ENCODE peak calls at places on chromosomes 11 and 22, in five cellular contexts. One of them, this sample, is unnamed.

GRCh38 chr11:102849319-102849718 is 5.9 kb upstream of the MMP3 start:
- DNase-seq in heart left ventricle: no peak
- DNase-seq in sigmoid colon: no peak
- DNase-seq in neural progenitor cell: no peak
- DNase-seq in progenitor cell of endocrine pancreas: no peak
- DNase-seq in this sample: peak

GRCh38 chr11:78417888-78418583 is 416 bp upstream of the GAB2 start:
- DNase-seq in heart left ventricle: peak
- DNase-seq in sigmoid colon: peak
- DNase-seq in neural progenitor cell: peak
- DNase-seq in progenitor cell of endocrine pancreas: peak
- DNase-seq in this sample: peak

GRCh38 chr22:36439481-36440271 is 41.8 kb downstream of the TXN2 start:
- DNase-seq in heart left ventricle: peak
- DNase-seq in sigmoid colon: peak
- DNase-seq in neural progenitor cell: no peak
- DNase-seq in progenitor cell of endocrine pancreas: no peak
- DNase-seq in this sample: peak

GRCh38 chr11:67544591-67545242 is 21.5 kb upstream of the CABP2 start:
- DNase-seq in heart left ventricle: no peak
- DNase-seq in sigmoid colon: no peak
- DNase-seq in neural progenitor cell: no peak
- DNase-seq in progenitor cell of endocrine pancreas: no peak
- DNase-seq in this sample: no peak

GRCh38 chr11:134535029-134536025 is 123.3 kb upstream of the B3GAT1 start:
- DNase-seq in heart left ventricle: no peak
- DNase-seq in sigmoid colon: peak
- DNase-seq in neural progenitor cell: no peak
- DNase-seq in progenitor cell of endocrine pancreas: no peak
- DNase-seq in this sample: no peak

GRCh38 chr22:19610518-19611253 is 86.5 kb upstream of the CLDN5 start:
- DNase-seq in heart left ventricle: no peak
- DNase-seq in sigmoid colon: no peak
- DNase-seq in neural progenitor cell: no peak
- DNase-seq in progenitor cell of endocrine pancreas: no peak
- DNase-seq in this sample: no peak

GRCh38 chr11:79498681-79499080 is 57.9 kb upstream of the TENM4 start:
- DNase-seq in heart left ventricle: no peak
- DNase-seq in sigmoid colon: no peak
- DNase-seq in neural progenitor cell: no peak
- DNase-seq in progenitor cell of endocrine pancreas: no peak
- DNase-seq in this sample: no peak

GRCh38 chr11:18071098-18071705 is 25.1 kb upstream of the TPH1 start:
- DNase-seq in heart left ventricle: no peak
- DNase-seq in sigmoid colon: no peak
- DNase-seq in neural progenitor cell: no peak
- DNase-seq in progenitor cell of endocrine pancreas: no peak
- DNase-seq in this sample: no peak

DNA sequence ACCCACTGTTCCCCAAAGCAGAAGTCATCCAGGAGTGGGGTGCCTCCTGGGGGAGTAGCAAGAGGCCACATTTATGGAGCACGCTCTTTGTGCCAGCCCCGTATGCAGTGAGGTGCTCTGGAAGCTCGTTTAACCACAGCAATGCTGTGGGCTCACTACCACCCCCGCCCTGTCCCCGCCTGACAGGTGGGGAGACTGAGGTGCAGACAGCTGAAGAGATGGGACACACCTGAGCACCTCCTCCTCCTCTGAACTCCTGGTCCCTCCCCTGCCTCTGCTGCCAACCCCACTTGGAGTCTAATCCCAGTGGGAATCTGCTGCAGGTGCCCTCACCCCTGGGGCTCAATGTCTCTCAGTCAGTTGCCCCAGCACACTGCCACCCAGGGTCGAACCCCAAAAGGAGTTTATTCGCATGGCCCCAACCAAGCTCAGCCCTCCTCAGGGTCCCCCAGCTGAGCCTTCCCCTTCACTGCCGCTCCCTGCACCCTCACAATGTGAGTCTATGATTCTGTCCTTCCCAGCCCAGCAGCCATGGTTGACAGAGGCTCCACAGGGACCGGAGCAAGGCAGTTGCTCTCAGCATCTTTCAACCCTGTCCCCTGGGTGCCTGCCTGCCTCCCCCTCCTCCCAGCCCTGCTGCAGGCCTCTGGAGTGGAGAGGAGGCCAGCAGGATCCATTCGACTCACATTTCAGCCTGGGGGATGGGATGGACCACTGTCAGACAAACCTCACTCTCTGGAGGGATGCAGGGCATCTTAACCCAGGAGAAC is 13.3 kb upstream of the BCR start:
- DNase-seq in heart left ventricle: no peak
- DNase-seq in sigmoid colon: no peak
- DNase-seq in neural progenitor cell: peak
- DNase-seq in progenitor cell of endocrine pancreas: no peak
- DNase-seq in this sample: no peak
- TF ChIP-seq CTCF in heart left ventricle: no peak
- TF ChIP-seq CTCF in sigmoid colon: no peak
- TF ChIP-seq CTCF in neural progenitor cell: no peak
- TF ChIP-seq CTCF in progenitor cell of endocrine pancreas: no peak
- TF ChIP-seq CTCF in this sample: no peak

GRCh38 chr11:70270877-70271634 is 566 bp downstream of the PPFIA1 start:
- DNase-seq in heart left ventricle: peak
- DNase-seq in sigmoid colon: peak
- DNase-seq in neural progenitor cell: peak
- DNase-seq in progenitor cell of endocrine pancreas: peak
- DNase-seq in this sample: peak
- TF ChIP-seq CTCF in heart left ventricle: no peak
- TF ChIP-seq CTCF in sigmoid colon: no peak
- TF ChIP-seq CTCF in neural progenitor cell: peak
- TF ChIP-seq CTCF in progenitor cell of endocrine pancreas: peak
- TF ChIP-seq CTCF in this sample: no peak

GRCh38 chr11:13606701-13607100 is 61.8 kb upstream of the FAR1 start:
- DNase-seq in heart left ventricle: no peak
- DNase-seq in sigmoid colon: no peak
- DNase-seq in neural progenitor cell: no peak
- DNase-seq in progenitor cell of endocrine pancreas: no peak
- DNase-seq in this sample: no peak
- TF ChIP-seq CTCF in heart left ventricle: no peak
- TF ChIP-seq CTCF in sigmoid colon: no peak
- TF ChIP-seq CTCF in neural progenitor cell: no peak
- TF ChIP-seq CTCF in progenitor cell of endocrine pancreas: no peak
- TF ChIP-seq CTCF in this sample: no peak

GRCh38 chr22:17893900-17894299 is 119.6 kb upstream of the BID start:
- DNase-seq in heart left ventricle: no peak
- DNase-seq in sigmoid colon: no peak
- DNase-seq in neural progenitor cell: no peak
- DNase-seq in progenitor cell of endocrine pancreas: no peak
- DNase-seq in this sample: no peak

GRCh38 chr22:17898375-17898774 is 124.1 kb upstream of the BID start:
- DNase-seq in heart left ventricle: no peak
- DNase-seq in sigmoid colon: no peak
- DNase-seq in neural progenitor cell: no peak
- DNase-seq in progenitor cell of endocrine pancreas: no peak
- DNase-seq in this sample: no peak

GRCh38 chr22:17897864-17898263 is 123.6 kb upstream of the BID start:
- DNase-seq in heart left ventricle: no peak
- DNase-seq in sigmoid colon: no peak
- DNase-seq in neural progenitor cell: no peak
- DNase-seq in progenitor cell of endocrine pancreas: no peak
- DNase-seq in this sample: no peak

GRCh38 chr22:17897411-17897810 is 123.1 kb upstream of the BID start:
- DNase-seq in heart left ventricle: no peak
- DNase-seq in sigmoid colon: no peak
- DNase-seq in neural progenitor cell: no peak
- DNase-seq in progenitor cell of endocrine pancreas: no peak
- DNase-seq in this sample: no peak

DNA sequence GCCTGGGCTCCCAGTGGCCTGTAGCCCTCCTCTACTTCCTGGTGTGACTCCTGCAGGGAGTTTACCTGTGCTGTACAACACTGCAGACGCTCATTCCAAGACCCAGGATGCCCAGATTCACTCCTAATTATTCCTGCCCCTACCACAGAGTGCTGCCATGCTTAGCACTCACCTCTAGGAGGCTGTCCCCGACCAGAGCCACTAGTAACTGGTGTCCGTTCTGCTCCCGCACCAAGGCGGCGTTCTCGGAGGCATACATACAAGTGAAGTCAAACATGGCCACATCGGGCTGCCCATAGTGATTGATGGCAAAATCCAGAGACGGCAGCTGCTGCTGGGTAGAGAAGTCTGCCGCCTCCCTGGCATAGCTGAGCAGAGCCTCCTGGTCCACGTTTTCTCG is 122.3 kb upstream of the BID start:
- DNase-seq in heart left ventricle: peak
- DNase-seq in sigmoid colon: peak
- DNase-seq in neural progenitor cell: peak
- DNase-seq in progenitor cell of endocrine pancreas: peak
- DNase-seq in this sample: no peak
- TF ChIP-seq CTCF in heart left ventricle: peak
- TF ChIP-seq CTCF in sigmoid colon: peak
- TF ChIP-seq CTCF in neural progenitor cell: peak
- TF ChIP-seq CTCF in progenitor cell of endocrine pancreas: peak
- TF ChIP-seq CTCF in this sample: peak

DNA sequence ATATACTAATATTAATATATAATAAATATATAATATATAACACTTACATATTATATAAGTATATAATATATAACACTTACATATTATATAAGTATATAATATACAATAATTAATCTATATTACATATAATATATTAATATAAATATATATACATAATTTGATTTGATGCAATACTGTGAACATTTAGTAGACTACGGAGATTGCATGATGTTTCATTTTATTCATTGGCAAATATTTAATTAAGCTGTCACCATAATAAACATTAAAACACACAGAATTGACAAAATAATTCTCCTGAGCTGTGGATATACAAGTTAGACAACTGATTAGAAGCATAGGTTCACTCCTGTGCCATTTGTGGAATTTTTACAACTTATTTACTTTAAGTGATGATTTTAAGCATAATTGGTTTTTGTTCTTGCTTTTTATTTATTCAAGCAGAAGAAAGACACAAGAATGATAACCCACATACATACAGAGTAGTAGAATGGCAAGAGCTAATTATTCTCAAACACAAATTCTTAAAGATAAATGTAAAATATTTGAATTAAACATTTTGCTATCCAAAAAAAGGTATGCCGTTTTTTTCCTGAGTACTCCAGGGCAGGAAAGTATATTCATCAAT is 65.8 kb upstream of the TOP3B start:
- DNase-seq in heart left ventricle: no peak
- DNase-seq in sigmoid colon: no peak
- DNase-seq in neural progenitor cell: no peak
- DNase-seq in progenitor cell of endocrine pancreas: no peak
- DNase-seq in this sample: no peak
- TF ChIP-seq CTCF in heart left ventricle: no peak
- TF ChIP-seq CTCF in sigmoid colon: no peak
- TF ChIP-seq CTCF in neural progenitor cell: no peak
- TF ChIP-seq CTCF in progenitor cell of endocrine pancreas: no peak
- TF ChIP-seq CTCF in this sample: no peak

GRCh38 chr11:118353084-118353710 is 6.2 kb upstream of the UBE4A start:
- DNase-seq in heart left ventricle: no peak
- DNase-seq in sigmoid colon: no peak
- DNase-seq in neural progenitor cell: no peak
- DNase-seq in progenitor cell of endocrine pancreas: no peak
- DNase-seq in this sample: peak
- TF ChIP-seq CTCF in heart left ventricle: peak
- TF ChIP-seq CTCF in sigmoid colon: peak
- TF ChIP-seq CTCF in neural progenitor cell: peak
- TF ChIP-seq CTCF in progenitor cell of endocrine pancreas: peak
- TF ChIP-seq CTCF in this sample: peak